ENCODE peak calls at places on chromosomes 6 and 20, in five cellular contexts. One of them, this sample, is unnamed.

GRCh38 chr6:36897629-36898028 is 11.9 kb downstream of the C6orf89 start:
- DNase-seq in WTC11: peak; percentile 22
- DNase-seq in GM23338: peak; percentile 67
- DNase-seq in GM20000: no peak
- DNase-seq in natural killer cell: no peak
- DNase-seq in this sample: peak; percentile 22

GRCh38 chr6:52877786-52878185 is 31.7 kb downstream of the GSTA3 start:
- DNase-seq in WTC11: no peak
- DNase-seq in GM23338: no peak
- DNase-seq in GM20000: no peak
- DNase-seq in natural killer cell: no peak
- DNase-seq in this sample: no peak

GRCh38 chr6:98215531-98215930 is 618.8 kb upstream of the POU3F2 start:
- DNase-seq in WTC11: no peak
- DNase-seq in GM23338: no peak
- DNase-seq in GM20000: no peak
- DNase-seq in natural killer cell: no peak
- DNase-seq in this sample: no peak

GRCh38 chr20:52289956-52290355 is 98.4 kb upstream of the ZFP64 start:
- DNase-seq in WTC11: no peak
- DNase-seq in GM23338: no peak
- DNase-seq in GM20000: no peak
- DNase-seq in natural killer cell: no peak
- DNase-seq in this sample: no peak

GRCh38 chr6:89117285-89118108 is at the start of gene SRSF12:
- DNase-seq in WTC11: peak; percentile 62
- DNase-seq in GM23338: peak; percentile 76
- DNase-seq in GM20000: peak; percentile 92
- DNase-seq in natural killer cell: peak; percentile 46
- DNase-seq in this sample: peak; percentile 64

GRCh38 chr6:27503436-27504030 is 30.6 kb upstream of the ZNF184 start:
- DNase-seq in WTC11: peak; percentile 86
- DNase-seq in GM23338: peak; percentile 81
- DNase-seq in GM20000: peak; percentile 43
- DNase-seq in natural killer cell: peak; percentile 80
- DNase-seq in this sample: peak; percentile 68

GRCh38 chr6:24431045-24431451 is 28.3 kb downstream of the MRS2 start:
- DNase-seq in WTC11: no peak
- DNase-seq in GM23338: peak; percentile 72
- DNase-seq in GM20000: peak; percentile 33
- DNase-seq in natural killer cell: no peak
- DNase-seq in this sample: no peak

GRCh38 chr6:72643214-72643613 is 21.4 kb downstream of the KCNQ5 start:
- DNase-seq in WTC11: no peak
- DNase-seq in GM23338: no peak
- DNase-seq in GM20000: no peak
- DNase-seq in natural killer cell: no peak
- DNase-seq in this sample: no peak

GRCh38 chr6:111987295-111987694 is 66.6 kb upstream of the CCN6 start:
- DNase-seq in WTC11: no peak
- DNase-seq in GM23338: no peak
- DNase-seq in GM20000: no peak
- DNase-seq in natural killer cell: no peak
- DNase-seq in this sample: no peak

GRCh38 chr20:17621229-17621968 is 51.5 kb downstream of the DSTN start:
- DNase-seq in WTC11: peak; percentile 7
- DNase-seq in GM23338: no peak
- DNase-seq in GM20000: no peak
- DNase-seq in natural killer cell: no peak
- DNase-seq in this sample: no peak

GRCh38 chr6:71478834-71479541 is 190.4 kb downstream of the OGFRL1 start:
- DNase-seq in WTC11: no peak
- DNase-seq in GM23338: peak; percentile 64
- DNase-seq in GM20000: no peak
- DNase-seq in natural killer cell: no peak
- DNase-seq in this sample: no peak

GRCh38 chr6:131754088-131754487 is 43.3 kb upstream of the CTAGE9 start:
- DNase-seq in WTC11: no peak
- DNase-seq in GM23338: no peak
- DNase-seq in GM20000: no peak
- DNase-seq in natural killer cell: no peak
- DNase-seq in this sample: no peak

GRCh38 chr6:168584671-168585070 is 143.7 kb downstream of the SMOC2 start:
- DNase-seq in WTC11: no peak
- DNase-seq in GM23338: no peak
- DNase-seq in GM20000: no peak
- DNase-seq in natural killer cell: no peak
- DNase-seq in this sample: no peak

GRCh38 chr20:40702504-40702903 is 13.5 kb upstream of the MAFB start:
- DNase-seq in WTC11: no peak
- DNase-seq in GM23338: peak; percentile 56
- DNase-seq in GM20000: no peak
- DNase-seq in natural killer cell: no peak
- DNase-seq in this sample: no peak

GRCh38 chr6:113909224-113909856 is 52.2 kb downstream of the MARCKS start:
- DNase-seq in WTC11: no peak
- DNase-seq in GM23338: peak; percentile 89
- DNase-seq in GM20000: peak; percentile 50
- DNase-seq in natural killer cell: no peak
- DNase-seq in this sample: no peak

GRCh38 chr6:378958-379366 is 12.6 kb upstream of the IRF4 start:
- DNase-seq in WTC11: no peak
- DNase-seq in GM23338: no peak
- DNase-seq in GM20000: no peak
- DNase-seq in natural killer cell: no peak
- DNase-seq in this sample: no peak
- TF ChIP-seq CTCF in WTC11: no peak
- TF ChIP-seq CTCF in GM23338: no peak
- TF ChIP-seq CTCF in GM20000: no peak
- TF ChIP-seq CTCF in natural killer cell: no peak
- TF ChIP-seq CTCF in this sample: no peak

DNA sequence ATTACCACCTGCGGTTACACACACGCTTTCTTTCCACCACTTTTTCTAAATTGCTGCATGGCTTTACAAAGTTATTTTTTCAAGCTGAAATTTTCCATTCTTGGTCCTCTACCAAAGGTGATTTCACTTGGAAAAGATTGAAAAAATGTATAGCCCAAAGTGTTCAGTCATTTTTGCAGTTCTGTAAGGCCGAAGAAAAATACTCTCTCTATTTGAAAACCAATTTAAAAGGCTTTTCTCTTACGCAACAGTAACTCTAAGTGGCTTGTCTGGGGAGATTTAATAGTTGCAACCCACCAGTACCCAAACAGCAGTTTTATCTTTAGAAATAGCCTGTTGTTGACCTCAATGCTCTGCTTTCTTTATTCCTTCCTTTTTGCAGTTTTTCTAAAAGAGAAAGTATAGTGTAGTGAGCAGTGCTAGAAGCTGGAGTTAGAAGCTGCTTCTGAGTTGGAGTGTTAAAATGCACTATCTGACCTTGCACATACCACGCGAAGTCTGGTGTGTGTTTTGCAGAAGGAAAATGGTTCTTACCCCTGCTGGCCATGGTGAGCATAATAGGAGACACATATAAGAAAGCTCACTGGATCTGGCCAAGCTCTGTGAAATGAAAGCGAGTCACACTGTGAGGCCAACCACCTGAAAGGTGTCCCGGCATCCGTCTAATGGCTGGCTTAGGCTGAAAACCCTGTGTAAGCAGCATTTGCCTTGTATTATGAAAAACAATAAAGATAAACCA is 271.6 kb upstream of the PRND start:
- DNase-seq in WTC11: no peak
- DNase-seq in GM23338: peak; percentile 25
- DNase-seq in GM20000: no peak
- DNase-seq in natural killer cell: no peak
- DNase-seq in this sample: no peak
- TF ChIP-seq CTCF in WTC11: no peak
- TF ChIP-seq CTCF in GM23338: peak; percentile 26
- TF ChIP-seq CTCF in GM20000: no peak
- TF ChIP-seq CTCF in natural killer cell: no peak
- TF ChIP-seq CTCF in this sample: no peak

DNA sequence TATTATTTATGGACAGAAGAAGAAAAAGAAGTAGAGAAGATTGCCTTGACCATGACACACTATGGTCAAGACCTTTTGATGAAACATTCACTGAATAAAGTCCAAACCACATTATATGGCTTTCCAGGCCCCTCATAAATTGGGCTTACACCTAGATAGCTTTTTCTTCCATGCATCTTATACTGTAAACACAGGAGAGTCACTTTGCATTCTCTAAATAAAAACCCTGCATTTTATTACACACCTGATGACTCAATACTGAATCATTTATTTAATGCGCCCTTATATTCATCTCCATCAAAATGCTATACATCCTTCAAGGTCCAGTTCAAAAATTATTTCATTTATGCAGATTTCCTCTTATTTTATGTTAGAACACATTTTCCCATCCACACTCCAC is 78.0 kb downstream of the COL21A1 start:
- DNase-seq in WTC11: no peak
- DNase-seq in GM23338: no peak
- DNase-seq in GM20000: no peak
- DNase-seq in natural killer cell: no peak
- DNase-seq in this sample: no peak
- TF ChIP-seq CTCF in WTC11: no peak
- TF ChIP-seq CTCF in GM23338: no peak
- TF ChIP-seq CTCF in GM20000: no peak
- TF ChIP-seq CTCF in natural killer cell: no peak
- TF ChIP-seq CTCF in this sample: no peak

GRCh38 chr6:31193206-31193605 is 22.7 kb upstream of the POU5F1 start:
- DNase-seq in WTC11: no peak
- DNase-seq in GM23338: peak; percentile 65
- DNase-seq in GM20000: no peak
- DNase-seq in natural killer cell: no peak
- DNase-seq in this sample: no peak
- TF ChIP-seq CTCF in WTC11: no peak
- TF ChIP-seq CTCF in GM23338: peak; percentile 50
- TF ChIP-seq CTCF in GM20000: no peak
- TF ChIP-seq CTCF in natural killer cell: no peak
- TF ChIP-seq CTCF in this sample: no peak

GRCh38 chr6:13539572-13539971 is 34.8 kb upstream of the SIRT5 start:
- DNase-seq in WTC11: no peak
- DNase-seq in GM23338: no peak
- DNase-seq in GM20000: no peak
- DNase-seq in natural killer cell: no peak
- DNase-seq in this sample: no peak
- TF ChIP-seq CTCF in WTC11: no peak
- TF ChIP-seq CTCF in GM23338: no peak
- TF ChIP-seq CTCF in GM20000: no peak
- TF ChIP-seq CTCF in natural killer cell: no peak
- TF ChIP-seq CTCF in this sample: no peak

GRCh38 chr6:157761331-157761921 is 61.6 kb upstream of the SNX9 start:
- DNase-seq in WTC11: no peak
- DNase-seq in GM23338: no peak
- DNase-seq in GM20000: peak; percentile 32
- DNase-seq in natural killer cell: no peak
- DNase-seq in this sample: no peak

GRCh38 chr6:157763129-157763893 is 59.7 kb upstream of the SNX9 start:
- DNase-seq in WTC11: peak; percentile 79
- DNase-seq in GM23338: peak; percentile 82
- DNase-seq in GM20000: no peak
- DNase-seq in natural killer cell: no peak
- DNase-seq in this sample: peak; percentile 41

GRCh38 chr6:157761926-157762325 is 61.1 kb upstream of the SNX9 start:
- DNase-seq in WTC11: no peak
- DNase-seq in GM23338: no peak
- DNase-seq in GM20000: no peak
- DNase-seq in natural killer cell: no peak
- DNase-seq in this sample: no peak

GRCh38 chr6:157763894-157764345 is 59.1 kb upstream of the SNX9 start:
- DNase-seq in WTC11: no peak
- DNase-seq in GM23338: no peak
- DNase-seq in GM20000: no peak
- DNase-seq in natural killer cell: no peak
- DNase-seq in this sample: no peak

DNA sequence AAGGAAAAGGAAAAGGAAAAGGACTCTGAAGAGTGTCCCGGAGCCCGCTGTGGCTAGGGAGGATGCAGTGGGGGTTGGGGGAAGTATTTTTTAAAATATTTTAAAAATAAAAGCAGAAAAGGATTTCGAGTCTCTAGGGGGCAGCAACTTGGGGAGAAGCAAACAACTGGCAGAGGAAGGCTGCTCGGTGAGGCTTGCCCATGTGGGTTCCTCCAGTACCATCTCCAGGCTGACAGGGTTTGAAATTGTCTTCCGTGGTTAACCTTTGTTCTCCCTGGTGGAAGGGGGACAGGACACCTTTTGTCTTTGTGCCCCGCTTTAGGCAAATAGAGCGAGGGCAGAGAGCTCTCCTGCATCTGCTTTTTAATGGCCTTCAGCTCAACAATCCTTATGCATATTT is 60.4 kb upstream of the SNX9 start:
- DNase-seq in WTC11: no peak
- DNase-seq in GM23338: no peak
- DNase-seq in GM20000: no peak
- DNase-seq in natural killer cell: no peak
- DNase-seq in this sample: no peak
- TF ChIP-seq CTCF in WTC11: no peak
- TF ChIP-seq CTCF in GM23338: peak; percentile 28
- TF ChIP-seq CTCF in GM20000: no peak
- TF ChIP-seq CTCF in natural killer cell: no peak
- TF ChIP-seq CTCF in this sample: peak; percentile 18

GRCh38 chr6:42136508-42137191 is 5.8 kb downstream of the C6orf132 start:
- DNase-seq in WTC11: peak; percentile 87
- DNase-seq in GM23338: peak; percentile 91
- DNase-seq in GM20000: peak; percentile 87
- DNase-seq in natural killer cell: no peak
- DNase-seq in this sample: peak; percentile 35
- TF ChIP-seq CTCF in WTC11: no peak
- TF ChIP-seq CTCF in GM23338: peak; percentile 72
- TF ChIP-seq CTCF in GM20000: peak; percentile 47
- TF ChIP-seq CTCF in natural killer cell: no peak
- TF ChIP-seq CTCF in this sample: no peak

GRCh38 chr6:842141-842540 is 149.2 kb upstream of the EXOC2 start:
- DNase-seq in WTC11: no peak
- DNase-seq in GM23338: no peak
- DNase-seq in GM20000: no peak
- DNase-seq in natural killer cell: no peak
- DNase-seq in this sample: no peak
- TF ChIP-seq CTCF in WTC11: no peak
- TF ChIP-seq CTCF in GM23338: no peak
- TF ChIP-seq CTCF in GM20000: no peak
- TF ChIP-seq CTCF in natural killer cell: no peak
- TF ChIP-seq CTCF in this sample: no peak

DNA sequence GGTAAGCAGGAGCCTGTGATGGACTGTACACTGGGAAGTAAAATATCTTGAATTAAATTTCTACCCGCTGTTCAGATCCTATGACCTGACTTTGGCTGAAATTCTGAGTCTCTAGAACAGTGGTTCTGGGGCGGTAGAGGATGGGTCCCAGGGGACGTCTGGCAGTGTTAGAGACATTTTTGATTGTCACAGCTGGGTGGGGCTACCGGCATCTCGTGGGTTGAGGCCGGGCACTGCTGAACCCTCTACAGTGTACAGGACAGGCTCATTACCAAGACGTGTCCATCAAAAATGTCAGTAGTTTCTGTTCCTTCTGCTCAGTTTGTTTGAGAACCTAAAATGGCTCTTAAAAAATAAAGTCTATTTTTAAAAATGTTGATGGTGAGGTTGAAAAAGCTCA is 11.5 kb upstream of the RPS6KA2 start:
- DNase-seq in WTC11: no peak
- DNase-seq in GM23338: no peak
- DNase-seq in GM20000: no peak
- DNase-seq in natural killer cell: no peak
- DNase-seq in this sample: no peak
- TF ChIP-seq CTCF in WTC11: no peak
- TF ChIP-seq CTCF in GM23338: no peak
- TF ChIP-seq CTCF in GM20000: no peak
- TF ChIP-seq CTCF in natural killer cell: no peak
- TF ChIP-seq CTCF in this sample: no peak